ENCODE peak calls at places on chromosomes 1 and 21, in nine cellular contexts. One of them, this sample, is unnamed.

GRCh38 chr21:22842875-22843274 is 1844.7 kb downstream of the NCAM2 start:
- DNase-seq in NCI-H2227 treated with DMSO at 0.1 percent for 48 hours: no peak
- DNase-seq in activated CD4-positive, CD25-positive, alpha-beta regulatory T cell treated with anti-CD3 and anti-CD28 coated beads, Interleukin-2, amount 50 U/mL, for 72 hours: no peak
- DNase-seq in RWPE1: no peak
- DNase-seq in iris pigment epithelial cell: no peak
- DNase-seq in EH: no peak
- DNase-seq in amniotic stem cell: no peak
- DNase-seq in kidney epithelial cell: no peak
- DNase-seq in aorta: no peak
- DNase-seq in this sample: no peak

GRCh38 chr1:26287033-26287711 is 7.3 kb downstream of the SH3BGRL3 start:
- DNase-seq in amniotic stem cell: no peak
- DNase-seq in aorta: peak
- DNase-seq in iris pigment epithelial cell: no peak
- DNase-seq in EH: peak
- DNase-seq in activated CD4-positive, CD25-positive, alpha-beta regulatory T cell treated with anti-CD3 and anti-CD28 coated beads, Interleukin-2, amount 50 U/mL, for 72 hours: peak
- DNase-seq in RWPE1: no peak
- DNase-seq in NCI-H2227 treated with DMSO at 0.1 percent for 48 hours: no peak
- DNase-seq in kidney epithelial cell: no peak
- DNase-seq in this sample: peak

GRCh38 chr1:39410915-39411436 is 80.5 kb upstream of the BMP8A start:
- DNase-seq in NCI-H2227 treated with DMSO at 0.1 percent for 48 hours: no peak
- DNase-seq in activated CD4-positive, CD25-positive, alpha-beta regulatory T cell treated with anti-CD3 and anti-CD28 coated beads, Interleukin-2, amount 50 U/mL, for 72 hours: no peak
- DNase-seq in EH: peak
- DNase-seq in amniotic stem cell: peak
- DNase-seq in RWPE1: peak
- DNase-seq in iris pigment epithelial cell: peak
- DNase-seq in aorta: peak
- DNase-seq in kidney epithelial cell: peak
- DNase-seq in this sample: peak

GRCh38 chr1:22001409-22001808 is at the start of gene CELA3A:
- DNase-seq in RWPE1: no peak
- DNase-seq in aorta: peak
- DNase-seq in NCI-H2227 treated with DMSO at 0.1 percent for 48 hours: no peak
- DNase-seq in amniotic stem cell: no peak
- DNase-seq in EH: no peak
- DNase-seq in activated CD4-positive, CD25-positive, alpha-beta regulatory T cell treated with anti-CD3 and anti-CD28 coated beads, Interleukin-2, amount 50 U/mL, for 72 hours: no peak
- DNase-seq in kidney epithelial cell: no peak
- DNase-seq in iris pigment epithelial cell: no peak
- DNase-seq in this sample: no peak

GRCh38 chr1:84920159-84920558 is 27.2 kb upstream of the LPAR3 start:
- DNase-seq in activated CD4-positive, CD25-positive, alpha-beta regulatory T cell treated with anti-CD3 and anti-CD28 coated beads, Interleukin-2, amount 50 U/mL, for 72 hours: no peak
- DNase-seq in NCI-H2227 treated with DMSO at 0.1 percent for 48 hours: no peak
- DNase-seq in kidney epithelial cell: no peak
- DNase-seq in amniotic stem cell: no peak
- DNase-seq in RWPE1: no peak
- DNase-seq in EH: no peak
- DNase-seq in iris pigment epithelial cell: no peak
- DNase-seq in aorta: no peak
- DNase-seq in this sample: no peak

GRCh38 chr1:107748529-107748928 is 216.5 kb downstream of the VAV3 start:
- DNase-seq in iris pigment epithelial cell: peak
- DNase-seq in amniotic stem cell: peak
- DNase-seq in NCI-H2227 treated with DMSO at 0.1 percent for 48 hours: no peak
- DNase-seq in aorta: no peak
- DNase-seq in kidney epithelial cell: no peak
- DNase-seq in EH: peak
- DNase-seq in RWPE1: peak
- DNase-seq in activated CD4-positive, CD25-positive, alpha-beta regulatory T cell treated with anti-CD3 and anti-CD28 coated beads, Interleukin-2, amount 50 U/mL, for 72 hours: no peak
- DNase-seq in this sample: no peak

GRCh38 chr1:220669005-220669404 is 21.2 kb upstream of the C1orf115 start:
- DNase-seq in aorta: no peak
- DNase-seq in RWPE1: no peak
- DNase-seq in EH: no peak
- DNase-seq in iris pigment epithelial cell: no peak
- DNase-seq in activated CD4-positive, CD25-positive, alpha-beta regulatory T cell treated with anti-CD3 and anti-CD28 coated beads, Interleukin-2, amount 50 U/mL, for 72 hours: no peak
- DNase-seq in NCI-H2227 treated with DMSO at 0.1 percent for 48 hours: no peak
- DNase-seq in kidney epithelial cell: no peak
- DNase-seq in amniotic stem cell: no peak
- DNase-seq in this sample: no peak

GRCh38 chr1:9859252-9860014 is 35.7 kb upstream of the CLSTN1 start:
- DNase-seq in aorta: no peak
- DNase-seq in kidney epithelial cell: no peak
- DNase-seq in NCI-H2227 treated with DMSO at 0.1 percent for 48 hours: no peak
- DNase-seq in amniotic stem cell: no peak
- DNase-seq in RWPE1: no peak
- DNase-seq in iris pigment epithelial cell: no peak
- DNase-seq in activated CD4-positive, CD25-positive, alpha-beta regulatory T cell treated with anti-CD3 and anti-CD28 coated beads, Interleukin-2, amount 50 U/mL, for 72 hours: no peak
- DNase-seq in EH: peak
- DNase-seq in this sample: no peak

GRCh38 chr1:81509619-81510018 is 291.1 kb upstream of the ADGRL2 start:
- DNase-seq in EH: no peak
- DNase-seq in iris pigment epithelial cell: no peak
- DNase-seq in activated CD4-positive, CD25-positive, alpha-beta regulatory T cell treated with anti-CD3 and anti-CD28 coated beads, Interleukin-2, amount 50 U/mL, for 72 hours: no peak
- DNase-seq in aorta: no peak
- DNase-seq in NCI-H2227 treated with DMSO at 0.1 percent for 48 hours: no peak
- DNase-seq in amniotic stem cell: no peak
- DNase-seq in kidney epithelial cell: no peak
- DNase-seq in RWPE1: peak
- DNase-seq in this sample: no peak

GRCh38 chr1:21175670-21176581 is 771 bp downstream of the EIF4G3 start:
- DNase-seq in NCI-H2227 treated with DMSO at 0.1 percent for 48 hours: peak
- DNase-seq in EH: peak
- DNase-seq in amniotic stem cell: no peak
- DNase-seq in RWPE1: peak
- DNase-seq in kidney epithelial cell: no peak
- DNase-seq in iris pigment epithelial cell: no peak
- DNase-seq in activated CD4-positive, CD25-positive, alpha-beta regulatory T cell treated with anti-CD3 and anti-CD28 coated beads, Interleukin-2, amount 50 U/mL, for 72 hours: peak
- DNase-seq in aorta: peak
- DNase-seq in this sample: peak

GRCh38 chr1:63124666-63125191 is 197.6 kb upstream of the FOXD3 start:
- DNase-seq in kidney epithelial cell: peak
- DNase-seq in NCI-H2227 treated with DMSO at 0.1 percent for 48 hours: no peak
- DNase-seq in activated CD4-positive, CD25-positive, alpha-beta regulatory T cell treated with anti-CD3 and anti-CD28 coated beads, Interleukin-2, amount 50 U/mL, for 72 hours: no peak
- DNase-seq in aorta: no peak
- DNase-seq in iris pigment epithelial cell: peak
- DNase-seq in EH: peak
- DNase-seq in RWPE1: peak
- DNase-seq in amniotic stem cell: peak
- DNase-seq in this sample: no peak

GRCh38 chr1:206471993-206472392 is 1.7 kb downstream of the IKBKE start:
- DNase-seq in iris pigment epithelial cell: no peak
- DNase-seq in kidney epithelial cell: no peak
- DNase-seq in activated CD4-positive, CD25-positive, alpha-beta regulatory T cell treated with anti-CD3 and anti-CD28 coated beads, Interleukin-2, amount 50 U/mL, for 72 hours: no peak
- DNase-seq in NCI-H2227 treated with DMSO at 0.1 percent for 48 hours: no peak
- DNase-seq in aorta: no peak
- DNase-seq in RWPE1: no peak
- DNase-seq in amniotic stem cell: no peak
- DNase-seq in EH: no peak
- DNase-seq in this sample: no peak

GRCh38 chr1:86466986-86467385 is 1.7 kb upstream of the CLCA1 start:
- DNase-seq in kidney epithelial cell: no peak
- DNase-seq in amniotic stem cell: peak
- DNase-seq in EH: peak
- DNase-seq in NCI-H2227 treated with DMSO at 0.1 percent for 48 hours: no peak
- DNase-seq in RWPE1: no peak
- DNase-seq in aorta: no peak
- DNase-seq in activated CD4-positive, CD25-positive, alpha-beta regulatory T cell treated with anti-CD3 and anti-CD28 coated beads, Interleukin-2, amount 50 U/mL, for 72 hours: no peak
- DNase-seq in iris pigment epithelial cell: peak
- DNase-seq in this sample: no peak

GRCh38 chr1:202009326-202010031 is 908 bp upstream of the ELF3 start:
- DNase-seq in kidney epithelial cell: no peak
- DNase-seq in EH: peak
- DNase-seq in NCI-H2227 treated with DMSO at 0.1 percent for 48 hours: peak
- DNase-seq in amniotic stem cell: peak
- DNase-seq in activated CD4-positive, CD25-positive, alpha-beta regulatory T cell treated with anti-CD3 and anti-CD28 coated beads, Interleukin-2, amount 50 U/mL, for 72 hours: peak
- DNase-seq in aorta: peak
- DNase-seq in iris pigment epithelial cell: peak
- DNase-seq in RWPE1: peak
- DNase-seq in this sample: peak

GRCh38 chr1:169113613-169114119 is 7.2 kb downstream of the ATP1B1 start:
- DNase-seq in EH: peak
- DNase-seq in aorta: no peak
- DNase-seq in RWPE1: peak
- DNase-seq in activated CD4-positive, CD25-positive, alpha-beta regulatory T cell treated with anti-CD3 and anti-CD28 coated beads, Interleukin-2, amount 50 U/mL, for 72 hours: no peak
- DNase-seq in NCI-H2227 treated with DMSO at 0.1 percent for 48 hours: no peak
- DNase-seq in iris pigment epithelial cell: peak
- DNase-seq in amniotic stem cell: peak
- DNase-seq in kidney epithelial cell: peak
- DNase-seq in this sample: no peak

GRCh38 chr1:89900791-89901708 is 80.2 kb downstream of the LRRC8D start:
- DNase-seq in aorta: no peak
- DNase-seq in iris pigment epithelial cell: no peak
- DNase-seq in NCI-H2227 treated with DMSO at 0.1 percent for 48 hours: no peak
- DNase-seq in activated CD4-positive, CD25-positive, alpha-beta regulatory T cell treated with anti-CD3 and anti-CD28 coated beads, Interleukin-2, amount 50 U/mL, for 72 hours: no peak
- DNase-seq in amniotic stem cell: no peak
- DNase-seq in RWPE1: no peak
- DNase-seq in kidney epithelial cell: no peak
- DNase-seq in EH: no peak
- DNase-seq in this sample: no peak

GRCh38 chr1:59986736-59987310 is 60.2 kb upstream of the CYP2J2 start:
- DNase-seq in activated CD4-positive, CD25-positive, alpha-beta regulatory T cell treated with anti-CD3 and anti-CD28 coated beads, Interleukin-2, amount 50 U/mL, for 72 hours: no peak
- DNase-seq in kidney epithelial cell: no peak
- DNase-seq in amniotic stem cell: no peak
- DNase-seq in aorta: no peak
- DNase-seq in RWPE1: no peak
- DNase-seq in iris pigment epithelial cell: no peak
- DNase-seq in EH: no peak
- DNase-seq in NCI-H2227 treated with DMSO at 0.1 percent for 48 hours: no peak
- DNase-seq in this sample: no peak

GRCh38 chr21:44681861-44682579 is at the start of gene KRTAP12-1:
- DNase-seq in NCI-H2227 treated with DMSO at 0.1 percent for 48 hours: no peak
- DNase-seq in activated CD4-positive, CD25-positive, alpha-beta regulatory T cell treated with anti-CD3 and anti-CD28 coated beads, Interleukin-2, amount 50 U/mL, for 72 hours: no peak
- DNase-seq in iris pigment epithelial cell: no peak
- DNase-seq in EH: no peak
- DNase-seq in kidney epithelial cell: no peak
- DNase-seq in amniotic stem cell: no peak
- DNase-seq in RWPE1: no peak
- DNase-seq in aorta: no peak
- DNase-seq in this sample: no peak

GRCh38 chr1:26787381-26787705 is 407 bp upstream of the PIGV start:
- DNase-seq in RWPE1: peak
- DNase-seq in iris pigment epithelial cell: peak
- DNase-seq in kidney epithelial cell: no peak
- DNase-seq in NCI-H2227 treated with DMSO at 0.1 percent for 48 hours: no peak
- DNase-seq in amniotic stem cell: no peak
- DNase-seq in activated CD4-positive, CD25-positive, alpha-beta regulatory T cell treated with anti-CD3 and anti-CD28 coated beads, Interleukin-2, amount 50 U/mL, for 72 hours: peak
- DNase-seq in aorta: no peak
- DNase-seq in EH: peak
- DNase-seq in this sample: no peak

GRCh38 chr1:28437260-28437923 is 67.9 kb downstream of the PHACTR4 start:
- DNase-seq in iris pigment epithelial cell: peak
- DNase-seq in amniotic stem cell: peak
- DNase-seq in aorta: peak
- DNase-seq in activated CD4-positive, CD25-positive, alpha-beta regulatory T cell treated with anti-CD3 and anti-CD28 coated beads, Interleukin-2, amount 50 U/mL, for 72 hours: no peak
- DNase-seq in EH: peak
- DNase-seq in kidney epithelial cell: no peak
- DNase-seq in NCI-H2227 treated with DMSO at 0.1 percent for 48 hours: no peak
- DNase-seq in RWPE1: no peak
- DNase-seq in this sample: no peak

GRCh38 chr1:70738576-70738975 is 309.0 kb downstream of the PTGER3 start:
- DNase-seq in EH: no peak
- DNase-seq in iris pigment epithelial cell: no peak
- DNase-seq in RWPE1: no peak
- DNase-seq in kidney epithelial cell: no peak
- DNase-seq in NCI-H2227 treated with DMSO at 0.1 percent for 48 hours: no peak
- DNase-seq in activated CD4-positive, CD25-positive, alpha-beta regulatory T cell treated with anti-CD3 and anti-CD28 coated beads, Interleukin-2, amount 50 U/mL, for 72 hours: no peak
- DNase-seq in amniotic stem cell: no peak
- DNase-seq in aorta: no peak
- DNase-seq in this sample: no peak

GRCh38 chr1:25487628-25488027 is 55.8 kb upstream of the LDLRAP1 start:
- DNase-seq in amniotic stem cell: no peak
- DNase-seq in kidney epithelial cell: no peak
- DNase-seq in activated CD4-positive, CD25-positive, alpha-beta regulatory T cell treated with anti-CD3 and anti-CD28 coated beads, Interleukin-2, amount 50 U/mL, for 72 hours: no peak
- DNase-seq in NCI-H2227 treated with DMSO at 0.1 percent for 48 hours: no peak
- DNase-seq in EH: no peak
- DNase-seq in aorta: no peak
- DNase-seq in RWPE1: no peak
- DNase-seq in iris pigment epithelial cell: no peak
- DNase-seq in this sample: peak

This sample was measured in effector CD8-positive, alpha-beta T cell.